ENCODE peak calls at places on chromosomes 3 and 15, in eight cellular contexts. J is left kidney; M is stimulated activated CD4-positive, alpha-beta T cell treated with anti-CD3 and anti-CD28 coated beads, Interleukin-4, amount 100 ng/mL, for 1 hour; G is B cell; Z is NAMALWA; P is GM19239; K is cardiac fibroblast; U is endodermal cell. Q is an unnamed sample.

GRCh38 chr3:30195352-30195751 is 411.0 kb upstream of the TGFBR2 start:
- DNase-seq in J (no peak), M (no peak), G (no peak), Z (no peak), P (no peak), K (no peak), U (no peak), Q (no peak)

GRCh38 chr3:115040673-115041286 is 106.3 kb downstream of the ZBTB20 start:
- DNase-seq in J (peak), M (peak), G (peak), Z (peak), P (peak), K (peak), U (peak), Q (peak)

GRCh38 chr15:49083471-49084284 is 37.4 kb upstream of the SECISBP2L start:
- DNase-seq in J (no peak), M (no peak), G (no peak), Z (no peak), P (no peak), K (peak), U (no peak), Q (no peak)

GRCh38 chr3:173770011-173770410 is 372.5 kb downstream of the NLGN1 start:
- DNase-seq in J (no peak), M (no peak), G (no peak), Z (no peak), P (no peak), K (peak), U (no peak), Q (peak)

GRCh38 chr15:48002772-48003171 is 118.0 kb upstream of the SLC24A5 start:
- DNase-seq in J (no peak), M (no peak), G (no peak), Z (no peak), P (no peak), K (no peak), U (no peak), Q (no peak)

GRCh38 chr3:139317660-139318430 is 26.0 kb upstream of the MRPS22 start:
- DNase-seq in J (no peak), M (no peak), G (no peak), Z (no peak), P (no peak), K (no peak), U (no peak), Q (no peak)

GRCh38 chr15:51366911-51367310 is 25.5 kb downstream of the GLDN start:
- DNase-seq in J (no peak), M (no peak), G (no peak), Z (no peak), P (no peak), K (peak), U (no peak), Q (no peak)

GRCh38 chr3:148459931-148460513 is 237.7 kb upstream of the AGTR1 start:
- DNase-seq in J (no peak), M (no peak), G (no peak), Z (peak), P (no peak), K (peak), U (no peak), Q (peak)

GRCh38 chr15:47431501-47431900 is 285.8 kb upstream of the SEMA6D start:
- DNase-seq in J (no peak), M (no peak), G (no peak), Z (no peak), P (no peak), K (peak), U (no peak), Q (no peak)

GRCh38 chr3:107790612-107791011 is 267.9 kb downstream of the BBX start:
- DNase-seq in J (no peak), M (no peak), G (no peak), Z (no peak), P (no peak), K (no peak), U (no peak), Q (no peak)

GRCh38 chr3:163644172-163644571 is 1434.1 kb downstream of the SI start:
- DNase-seq in J (no peak), M (no peak), G (no peak), Z (no peak), P (no peak), K (no peak), U (no peak), Q (no peak)

GRCh38 chr3:127710473-127710941 is 37.8 kb downstream of the ABTB1 start:
- DNase-seq in J (no peak), M (no peak), G (no peak), Z (no peak), P (no peak), K (no peak), U (peak), Q (no peak)

GRCh38 chr3:157520485-157521184 is 17.4 kb upstream of the VEPH1 start:
- DNase-seq in J (no peak), M (no peak), G (no peak), Z (no peak), P (no peak), K (no peak), U (no peak), Q (no peak)

GRCh38 chr15:78335985-78336384 is 4.2 kb upstream of the CRABP1 start:
- DNase-seq in J (no peak), M (no peak), G (no peak), Z (no peak), P (no peak), K (no peak), U (no peak), Q (no peak)

GRCh38 chr3:59555593-59556315 is 505.9 kb upstream of the CFAP20DC start:
- DNase-seq in J (no peak), M (no peak), G (no peak), Z (no peak), P (no peak), K (peak), U (no peak), Q (peak)

GRCh38 chr15:63244399-63244798 is 33.0 kb upstream of the APH1B start:
- DNase-seq in J (no peak), M (no peak), G (no peak), Z (no peak), P (no peak), K (peak), U (no peak), Q (peak)

GRCh38 chr3:105470851-105471250 is 104.1 kb downstream of the ALCAM start:
- DNase-seq in J (no peak), M (no peak), G (no peak), Z (no peak), P (no peak), K (no peak), U (no peak), Q (no peak)

GRCh38 chr15:48052871-48053383 is 67.9 kb upstream of the SLC24A5 start:
- DNase-seq in J (no peak), M (no peak), G (no peak), Z (no peak), P (no peak), K (peak), U (no peak), Q (peak)

GRCh38 chr3:53160660-53161344 is at the start of gene PRKCD:
- DNase-seq in J (peak), M (peak), G (peak), Z (peak), P (peak), K (peak), U (peak), Q (peak)

GRCh38 chr15:35440265-35440664 is 105.7 kb downstream of the DPH6 start:
- DNase-seq in J (no peak), M (no peak), G (no peak), Z (no peak), P (no peak), K (no peak), U (no peak), Q (no peak)

GRCh38 chr15:76678766-76679165 is 226.4 kb downstream of the SCAPER start:
- DNase-seq in J (peak), M (no peak), G (no peak), Z (no peak), P (no peak), K (peak), U (no peak), Q (peak)

GRCh38 chr3:181838940-181839914 is 127.5 kb downstream of the SOX2 start:
- DNase-seq in J (peak), M (no peak), G (no peak), Z (no peak), P (no peak), K (no peak), U (no peak), Q (no peak)

GRCh38 chr3:12810013-12810780 is 13.7 kb downstream of the CAND2 start:
- DNase-seq in J (peak), M (peak), G (peak), Z (peak), P (peak), K (peak), U (peak), Q (peak)

GRCh38 chr3:111080357-111080937 is 8.8 kb downstream of the NECTIN3 start:
- DNase-seq in J (peak), M (no peak), G (no peak), Z (peak), P (no peak), K (peak), U (no peak), Q (peak)

GRCh38 chr3:89246326-89246725 is 138.9 kb downstream of the EPHA3 start:
- DNase-seq in J (no peak), M (no peak), G (no peak), Z (peak), P (no peak), K (no peak), U (peak), Q (no peak)

GRCh38 chr3:128276577-128277183 is 123.4 kb downstream of the EEFSEC start:
- DNase-seq in J (no peak), M (no peak), G (no peak), Z (no peak), P (no peak), K (no peak), U (peak), Q (no peak)

Q was measured in LHCN-M2.